ENCODE peak calls at places on chromosomes 11 and 22, in six cellular contexts. One of them, this sample, is unnamed.

GRCh38 chr11:8023831-8024555 is 36.9 kb downstream of the EIF3F start:
- DNase-seq in heart left ventricle: no peak
- DNase-seq in uterus: no peak
- DNase-seq in colonic mucosa: no peak
- DNase-seq in fibroblast of lung: peak
- DNase-seq in OCI-LY7: no peak
- DNase-seq in this sample: peak

GRCh38 chr11:2555376-2555775 is 110.6 kb downstream of the KCNQ1 start:
- DNase-seq in heart left ventricle: peak
- DNase-seq in uterus: no peak
- DNase-seq in colonic mucosa: no peak
- DNase-seq in fibroblast of lung: no peak
- DNase-seq in OCI-LY7: no peak
- DNase-seq in this sample: no peak

GRCh38 chr11:119065369-119065768 is 2.2 kb upstream of the VPS11 start:
- DNase-seq in heart left ventricle: no peak
- DNase-seq in uterus: no peak
- DNase-seq in colonic mucosa: no peak
- DNase-seq in fibroblast of lung: peak
- DNase-seq in OCI-LY7: peak
- DNase-seq in this sample: no peak

GRCh38 chr22:22927196-22927887 is 39.7 kb downstream of the IGLL5 start:
- DNase-seq in heart left ventricle: no peak
- DNase-seq in uterus: no peak
- DNase-seq in colonic mucosa: no peak
- DNase-seq in fibroblast of lung: no peak
- DNase-seq in OCI-LY7: no peak
- DNase-seq in this sample: no peak

GRCh38 chr22:27474711-27475547 is 326.6 kb downstream of the MN1 start:
- DNase-seq in heart left ventricle: no peak
- DNase-seq in uterus: peak
- DNase-seq in colonic mucosa: no peak
- DNase-seq in fibroblast of lung: peak
- DNase-seq in OCI-LY7: no peak
- DNase-seq in this sample: no peak

GRCh38 chr11:77089004-77089545 is 13.6 kb upstream of the OMP start:
- DNase-seq in heart left ventricle: peak
- DNase-seq in uterus: no peak
- DNase-seq in colonic mucosa: no peak
- DNase-seq in fibroblast of lung: no peak
- DNase-seq in OCI-LY7: no peak
- DNase-seq in this sample: no peak

GRCh38 chr11:132158091-132158490 is 787.7 kb downstream of the NTM start:
- DNase-seq in heart left ventricle: no peak
- DNase-seq in uterus: no peak
- DNase-seq in colonic mucosa: no peak
- DNase-seq in fibroblast of lung: peak
- DNase-seq in OCI-LY7: peak
- DNase-seq in this sample: no peak

GRCh38 chr22:46070215-46070721 is 80.1 kb upstream of the PPARA start:
- DNase-seq in heart left ventricle: peak
- DNase-seq in uterus: peak
- DNase-seq in colonic mucosa: peak
- DNase-seq in fibroblast of lung: no peak
- DNase-seq in OCI-LY7: peak
- DNase-seq in this sample: peak

GRCh38 chr11:78370406-78371172 is 47.0 kb downstream of the GAB2 start:
- DNase-seq in heart left ventricle: peak
- DNase-seq in uterus: no peak
- DNase-seq in colonic mucosa: no peak
- DNase-seq in fibroblast of lung: no peak
- DNase-seq in OCI-LY7: no peak
- DNase-seq in this sample: no peak

GRCh38 chr11:85095239-85095638 is 531.9 kb downstream of the DLG2 start:
- DNase-seq in heart left ventricle: no peak
- DNase-seq in uterus: no peak
- DNase-seq in colonic mucosa: no peak
- DNase-seq in fibroblast of lung: no peak
- DNase-seq in OCI-LY7: no peak
- DNase-seq in this sample: no peak

GRCh38 chr11:46930089-46930488 is 6.5 kb upstream of the CSTPP1 start:
- DNase-seq in heart left ventricle: no peak
- DNase-seq in uterus: no peak
- DNase-seq in colonic mucosa: no peak
- DNase-seq in fibroblast of lung: peak
- DNase-seq in OCI-LY7: no peak
- DNase-seq in this sample: no peak

GRCh38 chr11:133047036-133047800 is 485.1 kb downstream of the OPCML start:
- DNase-seq in heart left ventricle: no peak
- DNase-seq in uterus: no peak
- DNase-seq in colonic mucosa: no peak
- DNase-seq in fibroblast of lung: no peak
- DNase-seq in OCI-LY7: no peak
- DNase-seq in this sample: no peak

GRCh38 chr11:325796-326591 is 5.3 kb upstream of the IFITM3 start:
- DNase-seq in heart left ventricle: no peak
- DNase-seq in uterus: peak
- DNase-seq in colonic mucosa: no peak
- DNase-seq in fibroblast of lung: no peak
- DNase-seq in OCI-LY7: no peak
- DNase-seq in this sample: no peak

GRCh38 chr11:86228967-86229330 is 15.6 kb upstream of the EED start:
- DNase-seq in heart left ventricle: no peak
- DNase-seq in uterus: no peak
- DNase-seq in colonic mucosa: no peak
- DNase-seq in fibroblast of lung: no peak
- DNase-seq in OCI-LY7: no peak
- DNase-seq in this sample: no peak
- H3K27ac ChIP-seq in heart left ventricle: no peak
- H3K27ac ChIP-seq in uterus: no peak
- H3K27ac ChIP-seq in colonic mucosa: no peak
- H3K27ac ChIP-seq in fibroblast of lung: no peak
- H3K27ac ChIP-seq in OCI-LY7: no peak
- H3K27ac ChIP-seq in this sample: no peak

DNA sequence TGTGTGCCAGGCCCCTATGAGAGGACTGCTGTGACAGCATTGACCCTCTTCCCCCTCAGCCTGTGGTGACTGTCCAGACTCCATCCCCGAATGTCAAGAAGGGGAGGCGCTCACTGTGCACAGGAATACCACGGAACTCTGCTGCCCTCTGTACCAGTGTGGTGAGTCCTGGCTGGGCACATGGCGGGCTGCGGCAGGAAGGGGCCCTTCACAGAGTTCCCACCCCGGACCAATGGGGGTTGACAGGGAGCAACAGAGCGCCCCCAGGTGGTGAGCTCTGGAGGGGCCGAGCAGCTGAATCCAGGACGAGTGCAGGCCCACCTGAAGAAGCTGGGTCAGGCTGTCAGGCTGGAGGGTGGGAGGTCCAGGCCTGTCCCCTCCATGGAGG is 83.8 kb upstream of the MYOD1 start:
- DNase-seq in heart left ventricle: no peak
- DNase-seq in uterus: no peak
- DNase-seq in colonic mucosa: no peak
- DNase-seq in fibroblast of lung: no peak
- DNase-seq in OCI-LY7: no peak
- DNase-seq in this sample: no peak
- TF ChIP-seq CTCF in heart left ventricle: no peak
- TF ChIP-seq CTCF in uterus: no peak
- TF ChIP-seq CTCF in colonic mucosa: no peak
- TF ChIP-seq CTCF in fibroblast of lung: no peak
- TF ChIP-seq CTCF in OCI-LY7: peak
- TF ChIP-seq CTCF in this sample: no peak

DNA sequence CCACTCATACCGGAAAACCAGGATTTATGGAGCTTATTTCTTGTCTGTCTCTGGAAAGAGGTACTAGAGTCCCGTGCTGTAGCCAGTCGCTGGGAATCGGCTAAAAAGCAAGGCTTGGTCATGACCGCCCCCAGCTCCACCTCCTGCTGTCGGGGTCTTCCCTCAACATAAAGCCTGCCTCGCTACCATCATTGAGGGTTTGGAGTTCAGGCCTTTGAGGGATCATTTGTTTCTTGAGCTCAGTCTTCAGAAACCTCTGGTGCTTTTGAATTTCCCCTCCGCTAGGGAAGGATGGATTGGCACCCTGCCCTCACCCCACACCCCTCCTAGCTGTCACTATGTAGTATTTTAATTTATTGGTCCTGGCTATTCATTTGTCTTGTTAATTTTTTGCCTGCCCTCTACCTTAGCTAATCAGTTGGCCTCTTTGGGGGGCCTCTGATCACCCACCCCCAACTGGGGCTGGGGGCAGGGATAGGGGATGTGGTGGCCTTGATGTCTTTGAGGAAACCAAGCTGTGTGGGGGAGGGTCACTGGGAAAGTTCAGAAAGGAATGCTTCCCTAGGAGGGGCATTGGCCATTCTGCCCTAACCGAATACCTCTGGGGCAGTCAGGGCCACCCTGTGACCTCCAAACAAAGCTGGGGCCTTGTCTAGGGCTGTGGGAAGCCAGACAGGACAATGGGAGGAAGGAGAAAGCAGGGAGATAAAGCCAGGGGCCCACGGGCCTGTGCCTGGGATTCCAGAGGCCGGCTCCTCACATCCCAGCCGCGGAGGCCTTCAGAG is 97.3 kb downstream of the TSPAN18 start:
- DNase-seq in heart left ventricle: no peak
- DNase-seq in uterus: no peak
- DNase-seq in colonic mucosa: no peak
- DNase-seq in fibroblast of lung: no peak
- DNase-seq in OCI-LY7: no peak
- DNase-seq in this sample: no peak
- H3K27ac ChIP-seq in heart left ventricle: no peak
- H3K27ac ChIP-seq in uterus: no peak
- H3K27ac ChIP-seq in colonic mucosa: no peak
- H3K27ac ChIP-seq in fibroblast of lung: no peak
- H3K27ac ChIP-seq in OCI-LY7: no peak
- H3K27ac ChIP-seq in this sample: no peak

GRCh38 chr22:40671369-40671768 is 7.9 kb upstream of the MCHR1 start:
- DNase-seq in heart left ventricle: no peak
- DNase-seq in uterus: no peak
- DNase-seq in colonic mucosa: no peak
- DNase-seq in fibroblast of lung: no peak
- DNase-seq in OCI-LY7: no peak
- DNase-seq in this sample: no peak
- TF ChIP-seq CTCF in heart left ventricle: no peak
- TF ChIP-seq CTCF in uterus: no peak
- TF ChIP-seq CTCF in colonic mucosa: no peak
- TF ChIP-seq CTCF in fibroblast of lung: no peak
- TF ChIP-seq CTCF in OCI-LY7: no peak
- TF ChIP-seq CTCF in this sample: no peak

GRCh38 chr11:95284057-95285052 is 53.4 kb upstream of the SESN3 start:
- DNase-seq in heart left ventricle: no peak
- DNase-seq in uterus: no peak
- DNase-seq in colonic mucosa: no peak
- DNase-seq in fibroblast of lung: peak
- DNase-seq in OCI-LY7: no peak
- DNase-seq in this sample: no peak

GRCh38 chr11:95279921-95280861 is 49.2 kb upstream of the SESN3 start:
- DNase-seq in heart left ventricle: peak
- DNase-seq in uterus: no peak
- DNase-seq in colonic mucosa: no peak
- DNase-seq in fibroblast of lung: peak
- DNase-seq in OCI-LY7: peak
- DNase-seq in this sample: no peak

GRCh38 chr11:95282337-95282751 is 51.3 kb upstream of the SESN3 start:
- DNase-seq in heart left ventricle: no peak
- DNase-seq in uterus: no peak
- DNase-seq in colonic mucosa: no peak
- DNase-seq in fibroblast of lung: no peak
- DNase-seq in OCI-LY7: no peak
- DNase-seq in this sample: no peak

GRCh38 chr11:95283146-95283545 is 52.1 kb upstream of the SESN3 start:
- DNase-seq in heart left ventricle: no peak
- DNase-seq in uterus: no peak
- DNase-seq in colonic mucosa: no peak
- DNase-seq in fibroblast of lung: no peak
- DNase-seq in OCI-LY7: no peak
- DNase-seq in this sample: no peak

DNA sequence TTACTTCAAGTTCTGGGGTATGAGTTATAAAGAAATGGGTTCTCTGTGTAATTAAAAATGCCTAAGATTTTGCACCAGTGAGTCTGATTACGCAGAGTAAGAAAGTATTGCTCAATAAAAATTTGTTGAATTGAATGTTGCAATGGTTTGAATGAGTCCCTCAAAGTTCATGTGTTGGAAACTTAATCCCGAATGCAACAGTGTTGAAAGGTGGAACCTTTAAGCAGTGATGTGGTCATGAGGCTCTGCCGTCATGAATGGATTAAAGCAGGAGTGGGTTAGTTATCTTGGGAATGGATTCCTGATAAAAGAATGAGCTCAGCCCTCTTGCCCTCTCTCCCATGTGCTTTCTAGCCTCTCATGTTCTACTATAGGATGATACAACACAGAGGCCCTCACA is 52.7 kb upstream of the SESN3 start:
- DNase-seq in heart left ventricle: no peak
- DNase-seq in uterus: no peak
- DNase-seq in colonic mucosa: no peak
- DNase-seq in fibroblast of lung: peak
- DNase-seq in OCI-LY7: no peak
- DNase-seq in this sample: no peak
- H3K27ac ChIP-seq in heart left ventricle: no peak
- H3K27ac ChIP-seq in uterus: no peak
- H3K27ac ChIP-seq in colonic mucosa: no peak
- H3K27ac ChIP-seq in fibroblast of lung: no peak
- H3K27ac ChIP-seq in OCI-LY7: no peak
- H3K27ac ChIP-seq in this sample: no peak

DNA sequence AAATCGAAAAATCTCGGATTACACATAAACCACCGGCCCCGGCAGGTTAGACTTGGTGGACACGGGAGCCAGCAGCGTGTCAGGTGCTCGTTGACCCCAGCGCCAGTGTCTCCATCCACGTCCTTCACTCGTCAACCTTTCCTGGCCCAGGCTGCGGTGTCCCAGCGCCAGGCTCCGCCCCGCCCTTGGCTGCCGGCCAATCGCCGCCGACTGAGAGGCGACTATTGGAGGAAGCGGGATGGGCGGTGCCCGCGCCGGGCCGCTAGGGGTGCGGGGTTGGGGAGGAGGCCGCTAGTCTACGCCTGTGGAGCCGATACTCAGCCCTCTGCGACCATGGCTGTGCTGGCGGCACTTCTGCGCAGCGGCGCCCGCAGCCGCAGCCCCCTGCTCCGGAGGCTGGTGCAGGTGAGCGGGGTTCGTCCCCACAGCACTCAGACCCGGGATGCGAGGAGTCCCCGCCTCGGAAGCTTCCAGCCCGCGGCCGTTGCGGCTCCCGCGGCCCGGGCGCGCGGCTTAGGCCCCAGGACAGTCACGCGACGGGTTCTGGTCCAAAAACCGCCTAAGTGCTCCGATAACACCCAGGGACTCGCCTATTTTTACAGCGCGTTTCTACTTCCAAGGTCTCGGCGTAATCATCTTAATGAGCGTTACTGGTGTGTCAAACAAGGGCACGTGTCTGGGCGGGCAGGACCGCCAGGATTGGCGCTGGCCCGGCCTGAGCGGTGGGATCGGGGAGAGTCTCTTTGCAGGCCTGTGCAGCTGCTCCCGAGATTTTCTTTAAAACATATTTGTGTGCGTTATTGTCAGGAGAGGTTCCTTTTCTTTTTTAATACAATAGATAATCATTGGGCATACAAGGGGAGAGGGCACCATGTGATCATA is at the start of gene ACAT1:
- DNase-seq in heart left ventricle: peak
- DNase-seq in uterus: peak
- DNase-seq in colonic mucosa: peak
- DNase-seq in fibroblast of lung: peak
- DNase-seq in OCI-LY7: peak
- DNase-seq in this sample: peak
- TF ChIP-seq CTCF in heart left ventricle: peak
- TF ChIP-seq CTCF in uterus: peak
- TF ChIP-seq CTCF in colonic mucosa: peak
- TF ChIP-seq CTCF in fibroblast of lung: peak
- TF ChIP-seq CTCF in OCI-LY7: no peak
- TF ChIP-seq CTCF in this sample: no peak